ENCODE peak calls at places on chromosomes 13 and 19, in seven cellular contexts. E is AG04450; B is left ventricle myocardium inferior; K is bronchial epithelial cell; V is Jurkat, Clone E6-1; A is aorta; Y is astrocyte of the spinal cord. Z is an unnamed sample.

GRCh38 chr19:10402441-10403038 is 802 bp downstream of the CDC37 start:
- DNase-seq in K (no peak), A (no peak), Y (no peak), E (no peak), V (no peak), B (peak), Z (no peak)

GRCh38 chr19:34317311-34317927 is 47.6 kb upstream of the GPI start:
- DNase-seq in Y (no peak), E (no peak), A (no peak), B (no peak), V (no peak), K (peak), Z (no peak)

GRCh38 chr13:92355213-92355612 is 871.4 kb upstream of the GPC6 start:
- DNase-seq in E (no peak), K (no peak), V (no peak), B (no peak), A (no peak), Y (peak), Z (no peak)

GRCh38 chr13:76216729-76217128 is 580.6 kb downstream of the LMO7 start:
- DNase-seq in B (no peak), V (no peak), E (no peak), Y (no peak), A (no peak), K (peak), Z (peak)

GRCh38 chr19:16266586-16266942 is 58.1 kb upstream of the KLF2 start:
- DNase-seq in B (no peak), V (peak), E (no peak), K (no peak), A (no peak), Y (no peak), Z (no peak)

GRCh38 chr19:56294557-56294956 is 20.1 kb downstream of the ZSCAN5A start:
- DNase-seq in B (no peak), V (no peak), E (no peak), A (no peak), Y (peak), K (peak), Z (no peak)

GRCh38 chr19:31085125-31085524 is 264.1 kb downstream of the TSHZ3 start:
- DNase-seq in K (no peak), A (no peak), Y (no peak), E (no peak), V (no peak), B (no peak), Z (no peak)

GRCh38 chr13:23966691-23967615 is 69.7 kb upstream of the C1QTNF9B start:
- DNase-seq in E (no peak), B (no peak), K (no peak), V (peak), Y (no peak), A (no peak), Z (no peak)

GRCh38 chr19:5829567-5830315 is 9.8 kb downstream of the FUT6 start:
- DNase-seq in E (no peak), A (no peak), K (no peak), B (no peak), Y (no peak), V (no peak), Z (no peak)

GRCh38 chr19:29809795-29810503 is 1.8 kb upstream of the CCNE1 start:
- DNase-seq in A (no peak), V (no peak), K (no peak), Y (no peak), B (no peak), E (no peak), Z (no peak)

GRCh38 chr19:2478324-2478755 is 2.4 kb downstream of the GADD45B start:
- DNase-seq in Y (peak), E (no peak), V (no peak), A (peak), K (peak), B (peak), Z (no peak)

GRCh38 chr19:35721374-35721773 is 3.6 kb downstream of the KMT2B start:
- DNase-seq in Y (no peak), K (no peak), V (no peak), E (no peak), A (no peak), B (no peak), Z (no peak)

GRCh38 chr19:1749373-1750342 is 3.6 kb upstream of the ONECUT3 start:
- DNase-seq in E (no peak), K (no peak), V (no peak), A (no peak), B (no peak), Y (no peak), Z (no peak)

GRCh38 chr13:19881641-19882040 is 18.2 kb upstream of the ZMYM5 start:
- DNase-seq in B (no peak), V (no peak), Y (no peak), A (no peak), E (no peak), K (no peak), Z (no peak)

GRCh38 chr13:31824705-31825512 is 85.6 kb downstream of the RXFP2 start:
- DNase-seq in V (no peak), K (peak), E (no peak), Y (peak), B (no peak), A (no peak), Z (no peak)

GRCh38 chr13:46858163-46858562 is 38.7 kb downstream of the HTR2A start:
- DNase-seq in A (no peak), Y (no peak), B (no peak), K (no peak), V (no peak), E (no peak), Z (no peak)

GRCh38 chr19:10288662-10289166 is 1.0 kb upstream of the ICAM5 start:
- DNase-seq in V (peak), A (peak), K (peak), E (no peak), B (no peak), Y (no peak), Z (peak)

GRCh38 chr13:99980201-99981114 is 1.1 kb upstream of the ZIC2 start:
- DNase-seq in V (peak), B (peak), E (no peak), K (peak), A (peak), Y (peak), Z (peak)

GRCh38 chr13:24004971-24005370 is 107.7 kb upstream of the C1QTNF9B start:
- DNase-seq in Y (no peak), B (no peak), E (no peak), V (no peak), A (no peak), K (no peak), Z (no peak)

GRCh38 chr13:74200081-74200480 is 65.9 kb upstream of the KLF12 start:
- DNase-seq in E (no peak), Y (peak), B (no peak), A (no peak), V (no peak), K (no peak), Z (no peak)

GRCh38 chr19:50669319-50670101 is 20.3 kb downstream of the C19orf81 start:
- DNase-seq in E (no peak), K (no peak), V (peak), B (no peak), A (no peak), Y (peak), Z (no peak)

GRCh38 chr13:113784645-113785024 is 25.6 kb downstream of the TMEM255B start:
- DNase-seq in V (no peak), A (no peak), Y (no peak), B (no peak), E (no peak), K (peak), Z (no peak)
- H3K4me3 ChIP-seq in V (no peak), A (no peak), Y (no peak), B (no peak), E (no peak), K (no peak), Z (no peak)

GRCh38 chr13:36752673-36753072 is 66.3 kb upstream of the RFXAP start:
- DNase-seq in B (no peak), V (no peak), K (no peak), E (no peak), Y (no peak), A (no peak), Z (no peak)

GRCh38 chr13:36750461-36750860 is 68.6 kb upstream of the RFXAP start:
- DNase-seq in A (no peak), B (no peak), K (no peak), E (no peak), V (no peak), Y (no peak), Z (no peak)

GRCh38 chr13:36753176-36753575 is 65.8 kb upstream of the RFXAP start:
- DNase-seq in V (no peak), K (no peak), Y (no peak), E (no peak), B (no peak), A (no peak), Z (no peak)

GRCh38 chr13:36750046-36750445 is 69.0 kb upstream of the RFXAP start:
- DNase-seq in B (no peak), V (no peak), E (no peak), A (no peak), Y (no peak), K (no peak), Z (no peak)

DNA sequence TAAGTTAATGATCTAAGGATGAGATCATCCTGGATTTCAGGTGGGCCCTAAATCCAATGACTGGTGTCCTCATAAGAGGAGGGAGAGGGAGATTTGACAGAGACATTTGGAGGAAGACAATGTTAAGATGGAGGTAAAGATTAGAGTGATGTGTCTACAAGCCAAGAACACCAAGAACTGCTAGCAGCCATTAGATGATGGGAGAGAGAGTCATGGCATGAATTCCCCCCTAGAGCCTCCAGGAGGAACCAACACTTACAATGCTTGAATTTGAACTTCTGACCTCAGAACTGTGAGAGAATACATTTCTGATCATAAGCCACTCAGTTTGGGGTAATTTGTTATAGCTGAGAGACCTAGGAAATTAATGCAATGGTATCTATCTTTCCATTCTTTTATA is 68.1 kb upstream of the RFXAP start:
- DNase-seq in Y (no peak), A (no peak), B (no peak), V (no peak), E (no peak), K (no peak), Z (no peak)
- H3K4me3 ChIP-seq in Y (no peak), A (no peak), B (no peak), V (no peak), E (no peak), K (no peak), Z (no peak)

GRCh38 chr13:60162096-60162495 is 1.6 kb downstream of the DIAPH3 start:
- DNase-seq in E (no peak), B (no peak), A (no peak), V (no peak), K (peak), Y (peak), Z (no peak)
- H3K4me3 ChIP-seq in E (no peak), B (no peak), A (no peak), V (no peak), K (no peak), Y (no peak), Z (no peak)

DNA sequence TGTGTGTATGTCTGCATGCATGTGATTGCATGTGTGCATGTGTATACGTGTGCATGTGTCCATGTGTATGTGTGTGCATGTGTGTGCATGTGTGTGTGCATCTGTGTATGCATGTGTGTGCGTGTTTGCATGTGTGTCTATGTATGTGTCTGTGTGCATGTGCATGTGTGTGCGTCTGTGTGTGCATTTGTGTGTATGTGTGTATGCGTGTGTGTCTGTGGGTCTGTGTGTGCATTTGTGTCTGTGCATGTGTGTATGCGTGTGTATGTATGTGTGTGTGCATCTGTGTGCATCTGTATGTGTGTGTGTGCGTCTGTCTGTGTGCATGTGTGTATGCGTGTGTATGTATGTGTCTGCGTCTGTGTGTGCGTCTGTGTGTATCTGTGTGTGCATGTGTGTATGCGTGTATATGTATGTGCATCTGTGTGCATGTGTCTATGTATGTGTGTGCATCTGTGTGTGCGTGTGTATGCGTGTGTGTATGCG is 3.0 kb downstream of the STXBP2 start:
- DNase-seq in E (no peak), K (no peak), V (no peak), B (no peak), A (no peak), Y (no peak), Z (no peak)
- H3K4me3 ChIP-seq in E (no peak), K (no peak), V (no peak), B (no peak), A (no peak), Y (no peak), Z (no peak)

DNA sequence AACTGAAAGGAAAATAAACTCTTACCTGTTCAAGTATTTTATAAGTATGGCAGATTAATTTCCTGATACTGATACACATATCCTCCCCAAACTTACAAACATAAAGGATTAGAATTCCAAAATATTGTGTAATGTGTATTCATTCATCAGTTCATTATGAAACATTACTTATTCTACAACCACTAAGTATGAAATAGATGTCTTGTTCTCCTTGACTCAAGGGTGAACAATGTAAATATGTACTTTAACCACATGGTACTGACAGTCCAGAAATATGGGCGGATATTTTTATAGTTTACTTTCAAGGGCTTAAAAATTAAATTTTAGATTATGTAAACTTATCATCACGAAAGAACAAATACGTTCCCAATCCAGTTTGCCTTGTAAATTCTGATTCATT is 334.0 kb downstream of the LIG4 start:
- DNase-seq in E (no peak), V (no peak), B (no peak), A (no peak), Y (no peak), K (peak), Z (no peak)
- H3K4me3 ChIP-seq in E (no peak), V (no peak), B (no peak), A (no peak), Y (no peak), K (no peak), Z (no peak)

GRCh38 chr13:109385161-109385560 is 401.2 kb downstream of the IRS2 start:
- DNase-seq in V (no peak), A (no peak), K (no peak), B (no peak), Y (peak), E (no peak), Z (peak)
- H3K4me3 ChIP-seq in V (no peak), A (no peak), K (no peak), B (no peak), Y (no peak), E (no peak), Z (no peak)

DNA sequence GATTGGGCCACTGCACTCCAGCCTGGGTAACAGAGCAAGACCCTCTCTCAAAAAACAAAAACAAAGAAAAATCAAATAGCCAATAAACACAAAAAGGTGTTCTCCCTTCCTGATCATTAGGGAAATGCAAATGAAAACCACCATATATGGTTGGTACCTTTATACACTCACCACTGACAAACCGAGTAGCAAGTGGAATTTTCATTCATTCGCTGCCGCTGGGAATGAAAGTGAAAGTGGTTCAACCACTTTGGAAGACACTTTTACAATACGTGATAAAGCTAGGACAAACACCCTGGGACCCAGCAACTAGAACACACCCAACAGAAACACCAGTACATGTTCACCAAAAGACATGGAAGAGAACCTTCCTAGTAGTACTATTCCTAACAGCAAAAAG is 21.0 kb downstream of the GRIK5 start:
- DNase-seq in K (peak), A (no peak), B (no peak), Y (no peak), E (no peak), V (peak), Z (no peak)
- H3K4me3 ChIP-seq in K (peak), A (no peak), B (no peak), Y (no peak), E (no peak), V (peak), Z (no peak)

DNA sequence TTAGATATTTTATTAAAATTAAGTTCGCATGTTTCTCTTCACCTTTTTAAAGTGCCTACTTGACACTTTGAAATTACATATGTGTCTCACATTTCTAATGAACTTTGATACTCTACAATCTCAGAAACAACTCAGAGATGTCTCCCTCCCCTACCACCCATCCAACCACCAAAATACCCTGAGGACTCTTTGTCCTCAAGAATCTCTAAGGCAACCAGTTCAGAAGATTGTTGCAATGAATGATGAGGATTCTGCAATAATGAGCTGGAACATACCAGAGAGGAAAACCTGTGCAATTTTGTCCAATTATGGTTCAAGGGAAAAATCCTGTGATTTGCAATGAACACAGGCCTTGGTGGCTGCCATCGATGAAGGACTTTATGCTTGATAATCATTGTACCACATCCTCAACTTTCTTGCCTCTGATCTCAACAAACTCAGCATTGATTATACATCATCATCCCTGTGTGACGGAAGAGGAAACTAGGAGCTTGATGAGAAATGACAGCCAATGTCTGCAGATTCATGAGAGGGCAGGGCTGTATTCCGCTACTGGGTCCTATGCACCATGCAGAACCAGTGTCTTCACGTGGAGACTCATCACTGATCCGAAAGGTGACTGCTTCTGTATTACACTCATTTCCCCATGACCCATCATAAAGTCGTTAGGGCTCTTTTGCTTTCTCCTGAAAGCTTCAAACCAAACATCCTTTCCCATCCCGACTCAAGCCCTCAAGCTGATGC is 1.1 kb downstream of the FPR1 start:
- DNase-seq in E (no peak), K (no peak), V (no peak), B (no peak), A (no peak), Y (no peak), Z (peak)
- H3K4me3 ChIP-seq in E (no peak), K (no peak), V (no peak), B (peak), A (no peak), Y (no peak), Z (no peak)